ENCODE peak calls at places on chromosomes 11 and 22, in nine cellular contexts. L is SJCRH30; B is PC-9; J is kidney; G is neural progenitor cell; D is heart right ventricle; O is CD4-positive, alpha-beta memory T cell; H is ovary; P is mesenchymal stem cell. C is an unnamed sample.

GRCh38 chr11:85756401-85757200 is 54.3 kb downstream of the SYTL2 start:
- DNase-seq in L (no peak), B (no peak), J (no peak), G (no peak), D (no peak), O (peak; percentile 84), H (no peak), P (no peak), C (no peak)

GRCh38 chr22:48055827-48056226 is 1293.4 kb downstream of the TBC1D22A start:
- DNase-seq in L (peak; percentile 56), B (no peak), J (no peak), G (no peak), D (no peak), O (no peak), H (no peak), P (no peak), C (no peak)

GRCh38 chr22:40400173-40400572 is 29.8 kb downstream of the SGSM3 start:
- DNase-seq in L (no peak), B (no peak), J (no peak), G (no peak), D (no peak), O (peak; percentile 74), H (no peak), P (no peak), C (peak; percentile 70)

GRCh38 chr22:19870153-19871022 is 15.7 kb upstream of the GNB1L start:
- DNase-seq in L (peak; percentile 20), B (no peak), J (peak; percentile 62), G (no peak), D (peak; percentile 28), O (no peak), H (peak; percentile 8), P (no peak), C (peak; percentile 17)

GRCh38 chr22:26563022-26563421 is 26.9 kb downstream of the TPST2 start:
- DNase-seq in L (no peak), B (no peak), J (no peak), G (no peak), D (no peak), O (no peak), H (no peak), P (no peak), C (no peak)

GRCh38 chr11:18523079-18523478 is 3.7 kb downstream of the TSG101 start:
- DNase-seq in L (no peak), B (peak; percentile 61), J (no peak), G (no peak), D (no peak), O (no peak), H (no peak), P (no peak), C (no peak)

GRCh38 chr11:87451400-87451799 is 413.7 kb downstream of the TMEM135 start:
- DNase-seq in L (no peak), B (no peak), J (no peak), G (peak; percentile 28), D (no peak), O (no peak), H (no peak), P (peak; percentile 21), C (no peak)

GRCh38 chr11:34975482-34975881 is 59.1 kb downstream of the PDHX start:
- DNase-seq in L (no peak), B (no peak), J (no peak), G (no peak), D (no peak), O (no peak), H (no peak), P (no peak), C (no peak)

GRCh38 chr11:86483591-86484163 is 109.0 kb downstream of the CCDC81 start:
- DNase-seq in L (no peak), B (no peak), J (no peak), G (no peak), D (no peak), O (no peak), H (no peak), P (no peak), C (no peak)

GRCh38 chr11:100991541-100991940 is 138.1 kb downstream of the PGR start:
- DNase-seq in L (no peak), B (no peak), J (no peak), G (no peak), D (no peak), O (no peak), H (no peak), P (peak; percentile 30), C (no peak)

GRCh38 chr22:32389685-32390084 is 22.4 kb downstream of the RTCB start:
- DNase-seq in L (no peak), B (no peak), J (no peak), G (peak; percentile 54), D (no peak), O (no peak), H (no peak), P (peak; percentile 20), C (no peak)

GRCh38 chr22:32475428-32476010 is 908 bp downstream of the FBXO7 start:
- DNase-seq in L (peak; percentile 26), B (peak; percentile 51), J (no peak), G (peak; percentile 60), D (peak; percentile 23), O (no peak), H (peak; percentile 16), P (no peak), C (peak; percentile 41)

GRCh38 chr22:50473088-50473487 is 1.7 kb downstream of the SBF1 start:
- DNase-seq in L (no peak), B (peak; percentile 43), J (peak; percentile 61), G (peak; percentile 38), D (peak; percentile 11), O (peak; percentile 67), H (no peak), P (no peak), C (no peak)

GRCh38 chr11:48107188-48107704 is 109.4 kb upstream of the OR4B1 start:
- DNase-seq in L (no peak), B (peak; percentile 73), J (no peak), G (no peak), D (no peak), O (no peak), H (no peak), P (peak; percentile 56), C (no peak)

GRCh38 chr22:37665487-37665886 is 7.0 kb downstream of the PDXP start:
- DNase-seq in L (no peak), B (no peak), J (no peak), G (no peak), D (no peak), O (no peak), H (no peak), P (no peak), C (no peak)

DNA sequence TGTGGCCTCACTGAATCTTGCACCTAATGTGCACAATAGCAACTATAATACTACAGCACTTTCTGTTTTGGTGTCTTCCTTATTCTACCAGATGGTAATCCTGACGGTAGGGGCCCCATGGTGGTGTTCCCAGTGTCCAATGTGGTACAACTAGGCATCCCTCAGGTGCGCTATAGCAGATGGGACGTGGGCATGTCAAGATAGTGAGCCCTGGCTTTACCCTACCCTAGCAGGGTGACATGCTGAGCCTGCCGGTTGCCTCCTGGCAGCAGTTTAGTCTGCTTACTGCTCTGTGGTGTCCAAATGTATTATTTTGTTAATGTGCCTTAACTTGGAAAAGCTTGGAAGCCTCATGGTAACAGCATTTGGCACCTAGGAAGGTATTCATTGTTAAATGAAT is 19.2 kb downstream of the ACO2 start:
- DNase-seq in L (no peak), B (peak; percentile 1), J (peak; percentile 40), G (no peak), D (no peak), O (no peak), H (no peak), P (no peak), C (no peak)
- H3K27ac ChIP-seq in L (no peak overlapping the region), B (no peak overlapping the region), J (no peak overlapping the region), G (no peak overlapping the region), D (peak overlapping the region; percentile 9), O (no peak overlapping the region), H (no peak overlapping the region), P (no peak overlapping the region), C (no peak overlapping the region)

DNA sequence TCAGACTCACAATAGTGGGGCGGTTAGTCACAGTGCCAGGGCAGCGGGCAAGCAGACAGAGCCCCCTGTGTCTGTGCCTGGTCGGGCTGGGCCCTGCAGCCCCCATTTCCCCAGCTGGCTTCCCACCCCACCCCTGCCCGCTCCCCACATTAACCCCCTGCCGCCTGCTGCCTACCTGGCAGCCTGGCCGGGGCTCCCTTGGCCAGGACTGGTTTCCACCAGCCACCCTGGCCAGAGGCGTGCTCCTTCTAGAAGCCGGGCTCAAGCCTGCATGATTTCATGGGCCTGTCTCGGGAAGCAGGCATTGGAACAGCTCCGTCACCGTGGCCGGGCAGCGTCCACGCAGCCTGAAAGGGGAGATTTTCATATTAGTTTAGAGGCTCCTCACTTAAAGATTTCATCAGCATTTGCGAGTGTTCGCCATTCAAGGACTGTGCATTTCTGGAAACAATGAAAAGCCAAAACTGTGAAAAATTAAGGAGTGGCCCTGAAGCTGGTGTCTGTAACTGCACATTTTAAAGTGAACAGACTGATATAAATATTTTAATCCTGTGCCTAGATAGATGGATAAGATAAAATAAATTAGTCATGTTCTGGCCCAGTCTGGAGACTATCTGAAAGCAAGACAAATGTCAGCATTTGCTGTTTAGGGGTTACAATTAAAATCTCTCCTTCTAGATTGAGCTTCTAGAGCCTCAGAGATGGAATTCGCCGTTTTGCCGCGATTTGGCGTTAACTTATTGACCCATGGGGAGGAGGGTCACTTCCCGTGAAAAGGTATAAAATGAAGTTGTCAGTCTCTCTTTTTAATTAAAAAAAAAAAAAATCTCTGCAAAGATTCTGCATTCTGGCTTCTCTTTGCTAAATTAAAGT is 79.4 kb upstream of the WNT7B start:
- DNase-seq in L (no peak), B (no peak), J (peak; percentile 84), G (no peak), D (peak; percentile 40), O (no peak), H (peak; percentile 53), P (no peak), C (peak; percentile 21)
- H3K4me1 ChIP-seq in L (peaks cover 7% of the 10 kb centered on the region), B (peaks cover 31% of the 10 kb centered on the region), J (peaks cover 51% of the 10 kb centered on the region), G (no peaks in the 10 kb centered on the region), D (peaks cover 87% of the 10 kb centered on the region), O (peaks cover 68% of the 10 kb centered on the region), H (peaks cover 35% of the 10 kb centered on the region), P (peaks cover 35% of the 10 kb centered on the region), C (peaks cover 68% of the 10 kb centered on the region)

DNA sequence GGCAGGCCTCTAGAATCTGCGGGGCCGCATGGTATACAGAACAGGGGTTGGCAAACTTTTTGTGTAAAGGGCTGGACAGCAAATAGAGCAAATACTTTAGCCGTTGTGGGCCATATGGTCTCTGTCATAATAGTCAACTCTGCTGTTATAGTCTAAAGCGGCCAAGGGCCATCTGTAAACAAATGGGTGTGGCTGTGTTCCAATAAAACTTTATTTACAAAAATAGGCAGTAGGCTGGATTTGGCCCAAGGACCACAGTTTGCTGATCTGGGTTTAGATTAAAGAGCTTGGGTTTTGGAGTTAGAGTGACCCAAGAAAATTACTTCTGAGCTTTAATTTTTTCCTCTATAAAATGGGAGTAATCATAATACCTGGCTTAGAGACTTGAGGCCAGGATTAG is 32.7 kb downstream of the FBLN1 start:
- DNase-seq in L (no peak), B (no peak), J (no peak), G (no peak), D (no peak), O (no peak), H (no peak), P (no peak), C (no peak)
- H3K27ac ChIP-seq in L (no peak overlapping the region), B (no peak overlapping the region), J (no peak overlapping the region), G (no peak overlapping the region), D (no peak overlapping the region), O (no peak overlapping the region), H (no peak overlapping the region), P (no peak overlapping the region), C (peak overlapping the region; percentile 54)

DNA sequence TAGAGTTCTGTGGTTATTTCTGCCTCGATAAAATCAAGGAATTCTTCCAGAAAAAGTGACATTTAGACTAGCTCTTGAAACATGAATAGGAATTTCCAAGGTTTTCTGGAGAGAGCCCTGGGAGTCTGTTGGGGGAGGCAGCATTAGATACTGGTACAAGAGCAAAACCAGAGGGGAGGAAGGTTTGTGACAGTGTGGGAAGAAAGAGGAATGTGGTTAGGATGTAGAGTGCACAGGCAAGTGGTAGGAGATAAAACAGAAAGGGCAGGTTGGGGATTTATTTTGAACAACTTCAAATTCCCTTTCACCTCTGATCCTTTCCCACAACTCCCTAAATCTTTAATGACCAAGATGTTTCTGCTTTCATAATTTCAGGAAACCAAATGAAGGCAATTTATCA is 588.4 kb downstream of the METTL15 start:
- DNase-seq in L (no peak), B (no peak), J (no peak), G (no peak), D (no peak), O (no peak), H (no peak), P (no peak), C (no peak)
- H3K4me1 ChIP-seq in L (no peaks in the 10 kb centered on the region), B (peaks cover 9% of the 10 kb centered on the region), J (no peaks in the 10 kb centered on the region), G (no peaks in the 10 kb centered on the region), D (no peaks in the 10 kb centered on the region), O (no peaks in the 10 kb centered on the region), H (no peaks in the 10 kb centered on the region), P (no peaks in the 10 kb centered on the region), C (no peaks in the 10 kb centered on the region)

C was measured in upper lobe of left lung.